ENCODE peak calls at places on chromosome 14, in nine cellular contexts. J, S, N, X, E, A, U, T and R are unnamed samples.
A peak's percentile ranks its signal among the peaks of the same experiment; 100 is the strongest.

GRCh38 chr14:100532916-100533630 is 54.1 kb downstream of the BEGAIN start:
- DNase-seq in E (peak; percentile 59), J (peak; percentile 75), U (no peak), N (no peak), S (no peak), A (peak; percentile 90), X (no peak), T (peak; percentile 57), R (no peak)

GRCh38 chr14:53478174-53478573 is 325.1 kb upstream of the DDHD1 start:
- DNase-seq in T (no peak), A (no peak), J (no peak), X (no peak), N (no peak), E (no peak), S (no peak), U (no peak), R (no peak)

GRCh38 chr14:83826838-83827237 is 1703.1 kb upstream of the FLRT2 start:
- DNase-seq in N (no peak), X (no peak), J (peak; percentile 56), T (no peak), E (no peak), U (no peak), A (no peak), S (no peak), R (no peak)

GRCh38 chr14:23910081-23910875 is 43.3 kb upstream of the DHRS4 start:
- DNase-seq in T (peak; percentile 18), E (no peak), X (peak; percentile 35), A (peak; percentile 23), S (peak; percentile 5), U (no peak), N (peak; percentile 88), J (peak; percentile 78), R (peak; percentile 90)

GRCh38 chr14:50116986-50117385 is 614 bp upstream of the VCPKMT start:
- DNase-seq in U (no peak), T (no peak), X (no peak), S (no peak), A (peak; percentile 20), N (no peak), J (no peak), E (no peak), R (no peak)

GRCh38 chr14:61334197-61334701 is 12.9 kb downstream of the PRKCH start:
- DNase-seq in N (no peak), T (no peak), A (no peak), E (no peak), U (peak; percentile 52), X (no peak), J (no peak), S (no peak), R (no peak)

GRCh38 chr14:56172074-56172473 is 53.9 kb downstream of the PELI2 start:
- DNase-seq in T (no peak), A (no peak), S (no peak), J (no peak), U (no peak), N (no peak), E (no peak), X (no peak), R (no peak)

GRCh38 chr14:69924181-69924580 is 45.0 kb downstream of the SMOC1 start:
- DNase-seq in E (no peak), U (no peak), N (no peak), X (no peak), T (peak; percentile 65), A (peak; percentile 51), J (peak; percentile 18), S (no peak), R (no peak)

GRCh38 chr14:91885837-91886236 is 18.5 kb upstream of the TC2N start:
- DNase-seq in A (no peak), X (no peak), S (no peak), N (no peak), J (no peak), E (no peak), T (no peak), U (no peak), R (no peak)

GRCh38 chr14:87944987-87945604 is 47.9 kb downstream of the GALC start:
- DNase-seq in N (peak; percentile 21), J (peak; percentile 56), A (peak; percentile 39), S (no peak), X (no peak), U (no peak), E (no peak), T (peak; percentile 59), R (no peak)

GRCh38 chr14:51897791-51898190 is 37.4 kb downstream of the GNG2 start:
- DNase-seq in N (no peak), J (no peak), U (no peak), S (no peak), X (no peak), E (no peak), A (no peak), T (no peak), R (no peak)

GRCh38 chr14:82855912-82856381 is 1322.3 kb upstream of the SEL1L start:
- DNase-seq in U (no peak), E (no peak), X (no peak), S (no peak), A (peak; percentile 52), N (peak; percentile 5), T (peak; percentile 89), J (peak; percentile 2), R (no peak)

GRCh38 chr14:78700236-78700635 is 530.1 kb downstream of the NRXN3 start:
- DNase-seq in E (no peak), N (no peak), S (no peak), U (no peak), J (no peak), A (no peak), X (no peak), T (no peak), R (no peak)

GRCh38 chr14:68222154-68222553 is 402.6 kb downstream of the RAD51B start:
- DNase-seq in S (no peak), T (no peak), X (no peak), E (no peak), N (no peak), J (no peak), U (no peak), A (no peak), R (no peak)

GRCh38 chr14:36659822-36660735 is 1.6 kb upstream of the PAX9 start:
- DNase-seq in J (no peak), N (no peak), A (no peak), U (no peak), S (no peak), X (no peak), E (no peak), T (no peak), R (peak; percentile 57)

GRCh38 chr14:72024043-72024407 is 91.8 kb downstream of the RGS6 start:
- DNase-seq in J (peak; percentile 9), N (peak; percentile 63), S (no peak), A (peak; percentile 8), E (no peak), U (peak; percentile 22), X (peak; percentile 12), T (no peak), R (peak; percentile 44)

GRCh38 chr14:71089974-71090373 is 182.7 kb downstream of the PCNX1 start:
- DNase-seq in N (no peak), T (no peak), E (no peak), X (no peak), A (peak; percentile 51), S (no peak), J (no peak), U (no peak), R (no peak)

GRCh38 chr14:97602438-97603117 is 805.4 kb downstream of the VRK1 start:
- DNase-seq in N (no peak), E (no peak), J (no peak), X (no peak), A (no peak), T (no peak), U (peak; percentile 90), S (peak; percentile 35), R (no peak)

GRCh38 chr14:45359766-45360165 is 106.8 kb upstream of the MIS18BP1 start:
- DNase-seq in J (no peak), S (no peak), X (no peak), N (no peak), A (peak; percentile 55), T (no peak), U (no peak), E (no peak), R (no peak)

GRCh38 chr14:62691613-62692489 is 353.4 kb downstream of the KCNH5 start:
- DNase-seq in J (peak; percentile 10), U (no peak), N (no peak), X (no peak), S (no peak), T (peak; percentile 87), A (peak; percentile 99), E (no peak), R (no peak)

GRCh38 chr14:104085032-104085888 is at the start of gene ASPG:
- DNase-seq in U (peak; percentile 45), T (no peak), A (no peak), X (peak; percentile 45), J (no peak), N (peak; percentile 99), E (peak; percentile 61), S (no peak), R (peak; percentile 75)

GRCh38 chr14:23382276-23382675 is 5.4 kb downstream of the CMTM5 start:
- DNase-seq in T (no peak), A (no peak), U (no peak), J (no peak), N (no peak), S (no peak), X (no peak), E (no peak), R (no peak)

GRCh38 chr14:90531497-90531896 is 134.7 kb downstream of the CALM1 start:
- DNase-seq in X (no peak), N (no peak), J (no peak), A (no peak), U (no peak), E (no peak), T (no peak), S (no peak), R (no peak)

GRCh38 chr14:23829736-23830474 is 123.7 kb upstream of the DHRS4 start:
- DNase-seq in S (no peak), A (peak; percentile 93), N (peak; percentile 17), X (no peak), U (no peak), E (no peak), T (peak; percentile 83), J (peak; percentile 96), R (no peak)

GRCh38 chr14:94685681-94686485 is 73.7 kb downstream of the SERPINA3 start:
- DNase-seq in A (no peak), E (peak; percentile 37), S (no peak), J (no peak), T (no peak), N (no peak), U (no peak), X (no peak), R (no peak)

GRCh38 chr14:103401223-103402214 is 16.3 kb downstream of the MARK3 start:
- DNase-seq in J (peak; percentile 71), N (no peak), A (peak; percentile 88), X (no peak), E (no peak), S (no peak), U (no peak), T (no peak), R (no peak)

GRCh38 chr14:92487513-92488133 is 26.0 kb upstream of the RIN3 start:
- DNase-seq in S (no peak), X (no peak), T (no peak), A (no peak), U (no peak), E (no peak), N (peak; percentile 52), J (no peak), R (no peak)

GRCh38 chr14:53571589-53571988 is 385.0 kb downstream of the BMP4 start:
- DNase-seq in A (no peak), J (peak; percentile 2), T (no peak), S (no peak), E (no peak), U (no peak), X (no peak), N (no peak), R (no peak)